ENCODE peak calls at places on chromosomes 4 and X, in eight cellular contexts. D, G, I, T, O, E, N and Q are unnamed samples.
A peak's percentile ranks its signal among the peaks of the same experiment; 100 is the strongest.

GRCh38 chr4:80393246-80393969 is 57.9 kb downstream of the CFAP299 start:
- DNase-seq in O (peak; percentile 94), N (peak; percentile 24), I (no peak), E (no peak), T (no peak), G (no peak), D (no peak), Q (no peak)

GRCh38 chr4:128571747-128572146 is 237.8 kb upstream of the JADE1 start:
- DNase-seq in D (no peak), N (peak; percentile 72), E (peak; percentile 43), O (peak; percentile 96), G (no peak), I (no peak), T (peak; percentile 69), Q (no peak)

GRCh38 chr4:73918058-73918457 is 48.9 kb downstream of the CXCL1 start:
- DNase-seq in O (no peak), N (peak; percentile 51), D (no peak), I (no peak), T (no peak), E (no peak), G (no peak), Q (no peak)

GRCh38 chr4:15188581-15189539 is 186.6 kb downstream of the CPEB2 start:
- DNase-seq in G (no peak), E (no peak), D (no peak), T (no peak), O (no peak), N (no peak), I (no peak), Q (no peak)

GRCh38 chr4:168731006-168731636 is 234.3 kb downstream of the PALLD start:
- DNase-seq in D (no peak), N (peak; percentile 37), G (no peak), T (no peak), O (peak; percentile 83), I (no peak), E (no peak), Q (no peak)

GRCh38 chrX:77389891-77390290 is 57.3 kb upstream of the FGF16 start:
- DNase-seq in T (no peak), I (no peak), D (no peak), G (no peak), N (no peak), E (no peak), O (no peak), Q (no peak)

GRCh38 chr4:128700659-128701350 is 108.7 kb upstream of the JADE1 start:
- DNase-seq in D (no peak), N (no peak), T (no peak), I (no peak), O (no peak), E (no peak), G (no peak), Q (no peak)

GRCh38 chr4:8545439-8545765 is 34.8 kb upstream of the GPR78 start:
- DNase-seq in N (no peak), D (no peak), G (no peak), I (no peak), O (no peak), E (no peak), T (no peak), Q (no peak)

GRCh38 chr4:82084747-82085146 is 289.0 kb downstream of the HNRNPD start:
- DNase-seq in T (no peak), O (no peak), I (no peak), E (no peak), G (no peak), D (no peak), N (no peak), Q (no peak)

GRCh38 chrX:46279214-46279924 is 265.9 kb downstream of the ZNF674 start:
- DNase-seq in T (no peak), I (no peak), O (no peak), D (no peak), N (no peak), E (no peak), G (no peak), Q (no peak)

GRCh38 chr4:56440983-56441382 is 4.9 kb downstream of the PAICS start:
- DNase-seq in T (no peak), N (no peak), G (no peak), I (no peak), E (no peak), O (no peak), D (no peak), Q (no peak)

GRCh38 chrX:82320554-82320953 is 1118.7 kb downstream of the SH3BGRL start:
- DNase-seq in D (no peak), N (no peak), I (peak; percentile 0), G (no peak), O (no peak), T (no peak), E (no peak), Q (no peak)

GRCh38 chrX:118973389-118974087 is 880 bp upstream of the LONRF3 start:
- DNase-seq in G (no peak), E (no peak), D (peak; percentile 23), O (no peak), N (no peak), I (no peak), T (no peak), Q (no peak)

GRCh38 chr4:183177001-183177400 is 77.9 kb downstream of the WWC2 start:
- DNase-seq in E (no peak), T (no peak), G (no peak), D (no peak), O (no peak), N (no peak), I (no peak), Q (no peak)

GRCh38 chr4:21827575-21827974 is 121.0 kb downstream of the KCNIP4 start:
- DNase-seq in G (no peak), O (peak; percentile 25), T (no peak), I (no peak), E (no peak), N (peak; percentile 34), D (no peak), Q (no peak)

GRCh38 chrX:123803331-123803983 is 56.4 kb upstream of the XIAP start:
- DNase-seq in E (peak; percentile 7), I (peak; percentile 0), O (peak; percentile 75), D (no peak), G (no peak), T (no peak), N (no peak), Q (peak; percentile 63)

GRCh38 chr4:126265880-126266279 is 951.1 kb downstream of the FAT4 start:
- DNase-seq in I (no peak), D (no peak), E (no peak), N (no peak), O (peak; percentile 15), G (no peak), T (no peak), Q (no peak)

GRCh38 chr4:82984459-82984858 is 26.2 kb downstream of the LIN54 start:
- DNase-seq in N (peak; percentile 8), O (peak; percentile 69), I (no peak), T (no peak), D (no peak), E (no peak), G (no peak), Q (peak; percentile 35)

GRCh38 chrX:46327229-46328081 is 217.8 kb downstream of the ZNF674 start:
- DNase-seq in D (peak; percentile 43), N (no peak), I (peak; percentile 76), E (peak; percentile 27), G (no peak), T (no peak), O (no peak), Q (no peak)

GRCh38 chr4:80307774-80308465 is 27.6 kb upstream of the CFAP299 start:
- DNase-seq in G (peak; percentile 44), E (no peak), I (no peak), T (no peak), N (peak; percentile 28), D (no peak), O (peak; percentile 79), Q (no peak)

GRCh38 chr4:46389301-46389761 is 597 bp downstream of the GABRA2 start:
- DNase-seq in I (peak; percentile 47), O (no peak), E (no peak), G (peak; percentile 44), T (no peak), D (peak; percentile 62), N (no peak), Q (no peak)
- H3K4me3 ChIP-seq in I (peak overlapping the region; percentile 92), O (peak overlapping the region; percentile 45), E (no peak overlapping the region), G (peak overlapping the region; percentile 70), T (no peak overlapping the region), D (peak overlapping the region; percentile 38), N (no peak overlapping the region), Q (no peak overlapping the region)

DNA sequence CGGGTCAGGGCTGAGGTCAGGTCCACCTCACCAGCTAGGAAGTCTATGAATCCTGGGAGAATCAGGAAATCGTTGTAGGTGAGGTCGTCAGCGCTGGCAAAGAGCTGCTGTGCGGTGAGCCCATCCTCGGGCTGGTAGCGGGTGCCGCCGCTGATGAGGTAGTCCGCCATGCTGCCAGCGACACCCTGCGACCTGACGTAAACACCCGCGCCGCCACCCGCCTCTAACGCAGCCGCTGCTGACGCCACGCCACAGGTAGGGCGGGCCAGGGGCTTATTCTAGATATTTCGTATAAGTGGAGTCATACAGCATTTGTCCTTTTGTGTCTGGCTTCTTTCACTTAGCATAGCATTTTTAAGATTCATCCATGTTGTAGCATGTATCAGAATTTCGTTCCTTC is 220.2 kb upstream of the ATP6AP2 start:
- DNase-seq in D (no peak), I (no peak), G (no peak), T (no peak), O (no peak), N (no peak), E (no peak), Q (no peak)
- H3K4me3 ChIP-seq in D (no peak overlapping the region), I (no peak overlapping the region), G (no peak overlapping the region), T (no peak overlapping the region), O (no peak overlapping the region), N (no peak overlapping the region), E (no peak overlapping the region), Q (no peak overlapping the region)

GRCh38 chr4:177403746-177404145 is 38.5 kb downstream of the AGA start:
- DNase-seq in E (no peak), N (no peak), I (no peak), D (no peak), O (no peak), G (no peak), T (no peak), Q (no peak)
- H3K4me3 ChIP-seq in E (no peak overlapping the region), N (no peak overlapping the region), I (no peak overlapping the region), D (no peak overlapping the region), O (no peak overlapping the region), G (no peak overlapping the region), T (no peak overlapping the region), Q (no peak overlapping the region)

GRCh38 chr4:3461515-3462291 is 1.4 kb upstream of the DOK7 start:
- DNase-seq in E (peak; percentile 79), O (no peak), T (no peak), G (no peak), I (no peak), N (no peak), D (peak; percentile 70), Q (no peak)
- H3K4me3 ChIP-seq in E (no peak overlapping the region), O (no peak overlapping the region), T (no peak overlapping the region), G (no peak overlapping the region), I (no peak overlapping the region), N (no peak overlapping the region), D (no peak overlapping the region), Q (no peak overlapping the region)